ENCODE peak calls at places on chromosomes 3 and 15, in ten cellular contexts. O is left lung; M is HepG2; F is PC-3; Z is heart right ventricle; E is upper lobe of right lung; B is heart left ventricle; P is naive thymus-derived CD4-positive, alpha-beta T cell; W is IMR-90; Q is Panc1. A is an unnamed sample.

GRCh38 chr3:148089171-148089570 is 608.5 kb upstream of the AGTR1 start:
- ATAC-seq in F (no peak), E (no peak), Q (no peak), W (no peak), Z (no peak), M (no peak), O (no peak), P (no peak), B (no peak), A (no peak)

GRCh38 chr3:43497905-43498365 is 123.9 kb downstream of the ANO10 start:
- ATAC-seq in B (no peak), Q (no peak), O (no peak), W (peak; percentile 77), P (no peak), M (no peak), Z (peak; percentile 22), E (no peak), F (peak; percentile 72), A (no peak)

GRCh38 chr15:55661431-55661830 is 73.3 kb upstream of the PYGO1 start:
- ATAC-seq in B (no peak), W (peak; percentile 44), Q (no peak), M (peak; percentile 92), P (no peak), O (peak; percentile 60), Z (no peak), E (no peak), F (no peak), A (no peak)

GRCh38 chr3:195815169-195815771 is 3.5 kb upstream of the MUC4 start:
- ATAC-seq in Z (no peak), F (peak; percentile 66), W (no peak), E (no peak), Q (peak; percentile 55), P (no peak), M (peak; percentile 50), O (peak; percentile 38), B (no peak), A (no peak)

GRCh38 chr3:43288366-43288765 is 2.0 kb downstream of the SNRK start:
- ATAC-seq in P (no peak), M (peak; percentile 12), B (no peak), E (no peak), O (peak; percentile 62), Z (no peak), Q (no peak), F (no peak), W (peak; percentile 22), A (no peak)

GRCh38 chr3:126731044-126731443 is 27.0 kb downstream of the CHCHD6 start:
- ATAC-seq in O (peak; percentile 31), Z (no peak), E (peak; percentile 66), W (no peak), B (no peak), Q (no peak), F (no peak), P (peak; percentile 41), M (no peak), A (no peak)

GRCh38 chr15:33040501-33040900 is 154.0 kb downstream of the FMN1 start:
- ATAC-seq in F (no peak), P (no peak), Z (no peak), O (no peak), Q (no peak), E (no peak), M (no peak), B (no peak), W (no peak), A (no peak)

GRCh38 chr15:38072007-38072506 is 137.6 kb downstream of the TMCO5A start:
- ATAC-seq in P (peak; percentile 28), O (peak; percentile 9), Z (peak; percentile 26), F (no peak), B (no peak), M (no peak), Q (no peak), E (no peak), W (no peak), A (peak; percentile 10)

GRCh38 chr3:43176666-43177065 is 70.8 kb upstream of the POMGNT2 start:
- ATAC-seq in E (peak; percentile 30), Z (peak; percentile 42), P (no peak), F (no peak), Q (no peak), O (no peak), W (no peak), B (no peak), M (no peak), A (no peak)

GRCh38 chr3:10170915-10171478 is 6.3 kb downstream of the IRAK2 start:
- ATAC-seq in Z (no peak), B (no peak), Q (no peak), M (no peak), W (no peak), O (no peak), F (no peak), E (no peak), P (no peak), A (no peak)

GRCh38 chr3:128081846-128082245 is 29.6 kb downstream of the SEC61A1 start:
- ATAC-seq in B (no peak), P (no peak), Q (no peak), E (no peak), M (no peak), O (no peak), Z (no peak), F (peak; percentile 45), W (peak; percentile 19), A (no peak)

GRCh38 chr3:15440891-15441290 is 13.5 kb downstream of the EAF1 start:
- ATAC-seq in O (no peak), W (no peak), Z (no peak), B (no peak), M (no peak), E (peak; percentile 36), Q (no peak), F (no peak), P (peak; percentile 63), A (no peak)

GRCh38 chr3:15438988-15439387 is 11.6 kb downstream of the EAF1 start:
- ATAC-seq in B (no peak), Q (no peak), O (no peak), E (no peak), W (no peak), M (no peak), F (no peak), P (peak; percentile 55), Z (no peak), A (no peak)

GRCh38 chr3:15443826-15444524 is 16.6 kb downstream of the EAF1 start:
- ATAC-seq in E (no peak), M (no peak), F (no peak), Q (no peak), Z (no peak), P (no peak), B (no peak), O (peak; percentile 52), W (peak; percentile 37), A (no peak)

GRCh38 chr3:15436246-15436645 is 8.8 kb downstream of the EAF1 start:
- ATAC-seq in Q (no peak), W (no peak), Z (no peak), B (no peak), P (no peak), F (no peak), E (no peak), O (no peak), M (no peak), A (no peak)

DNA sequence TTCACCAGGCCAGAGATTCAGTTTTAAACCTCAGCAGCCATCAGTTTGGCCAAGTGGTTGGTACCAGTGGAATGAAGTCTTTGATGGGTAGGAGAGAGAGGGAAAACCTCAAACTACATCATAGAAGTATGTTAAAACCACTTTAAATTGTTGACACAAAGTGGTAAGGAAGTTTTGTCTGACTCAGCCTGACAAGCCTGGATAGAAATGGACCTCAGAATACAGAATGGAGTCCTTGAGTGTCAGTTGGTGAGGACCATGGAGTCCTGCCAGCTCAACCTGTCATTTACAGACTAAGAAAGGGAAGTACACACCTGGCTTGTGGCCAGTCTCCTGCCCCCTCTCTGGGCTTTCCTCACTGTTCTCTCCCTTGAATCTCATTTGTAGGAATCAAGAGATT is 12.1 kb downstream of the EAF1 start:
- ATAC-seq in P (no peak), W (peak; percentile 68), Z (no peak), M (no peak), B (no peak), F (no peak), E (peak; percentile 54), Q (no peak), O (peak; percentile 69), A (no peak)
- H3K36me3 ChIP-seq in P (peaks cover 27% of the 10 kb centered on the region), W (peaks cover 46% of the 10 kb centered on the region), Z (no peaks in the 10 kb centered on the region), M (peaks cover 74% of the 10 kb centered on the region), B (peaks cover 76% of the 10 kb centered on the region), F (peaks cover 57% of the 10 kb centered on the region), E (peaks cover 86% of the 10 kb centered on the region), Q (peaks cover 21% of the 10 kb centered on the region), O (peaks cover 2% of the 10 kb centered on the region), A (peaks cover 6% of the 10 kb centered on the region)

GRCh38 chr3:4782095-4782494 is 197.1 kb upstream of the BHLHE40 start:
- ATAC-seq in Z (no peak), F (no peak), E (no peak), W (no peak), O (no peak), M (no peak), B (no peak), Q (no peak), P (no peak), A (no peak)
- H3K36me3 ChIP-seq in Z (no peaks in the 10 kb centered on the region), F (no peaks in the 10 kb centered on the region), E (peaks cover 48% of the 10 kb centered on the region), W (peaks cover 1% of the 10 kb centered on the region), O (no peaks in the 10 kb centered on the region), M (peaks cover 4% of the 10 kb centered on the region), B (peaks cover 19% of the 10 kb centered on the region), Q (no peaks in the 10 kb centered on the region), P (no peaks in the 10 kb centered on the region), A (no peaks in the 10 kb centered on the region)

GRCh38 chr3:133821767-133822638 is 16.4 kb downstream of the SRPRB start:
- ATAC-seq in W (peak; percentile 60), P (no peak), O (peak; percentile 18), B (no peak), E (peak; percentile 46), Q (peak; percentile 73), Z (peak; percentile 35), M (peak; percentile 82), F (peak; percentile 38), A (peak; percentile 50)
- H3K36me3 ChIP-seq in W (peaks cover 38% of the 10 kb centered on the region), P (peaks cover 30% of the 10 kb centered on the region), O (peaks cover 7% of the 10 kb centered on the region), B (peaks cover 30% of the 10 kb centered on the region), E (peaks cover 65% of the 10 kb centered on the region), Q (peaks cover 15% of the 10 kb centered on the region), Z (no peaks in the 10 kb centered on the region), M (peaks cover 43% of the 10 kb centered on the region), F (peaks cover 40% of the 10 kb centered on the region), A (peaks cover 84% of the 10 kb centered on the region)

GRCh38 chr3:48297111-48297810 is 36.2 kb downstream of the SPINK8 start:
- ATAC-seq in P (no peak), F (no peak), O (peak; percentile 34), E (peak; percentile 15), Z (no peak), Q (no peak), W (no peak), B (no peak), M (no peak), A (no peak)

GRCh38 chr3:48299746-48300361 is 33.6 kb downstream of the SPINK8 start:
- ATAC-seq in M (no peak), W (no peak), B (no peak), O (no peak), E (no peak), Z (no peak), Q (no peak), P (no peak), F (no peak), A (no peak)

GRCh38 chr3:48289659-48290058 is 43.8 kb downstream of the SPINK8 start:
- ATAC-seq in O (no peak), P (no peak), M (no peak), W (no peak), E (no peak), B (no peak), F (no peak), Z (no peak), Q (no peak), A (no peak)

GRCh38 chr3:48296699-48297098 is 36.8 kb downstream of the SPINK8 start:
- ATAC-seq in E (no peak), M (no peak), F (no peak), P (no peak), Q (no peak), W (no peak), O (no peak), B (no peak), Z (no peak), A (no peak)

GRCh38 chr3:48294611-48295263 is 38.7 kb downstream of the SPINK8 start:
- ATAC-seq in W (no peak), O (no peak), Q (no peak), P (no peak), Z (no peak), E (no peak), F (no peak), B (no peak), M (no peak), A (no peak)
- H3K36me3 ChIP-seq in W (peaks cover 30% of the 10 kb centered on the region), O (no peaks in the 10 kb centered on the region), Q (peaks cover 4% of the 10 kb centered on the region), P (peaks cover 20% of the 10 kb centered on the region), Z (peaks cover 2% of the 10 kb centered on the region), E (peaks cover 59% of the 10 kb centered on the region), F (peaks cover 21% of the 10 kb centered on the region), B (peaks cover 55% of the 10 kb centered on the region), M (peaks cover 45% of the 10 kb centered on the region), A (peaks cover 3% of the 10 kb centered on the region)